ENCODE peak calls at places on chromosome X, in ten cellular contexts. B, T, I, A, G, M, Y, P, H and S are unnamed samples.

GRCh38 chrX:7346021-7346420 is 198.1 kb upstream of the PUDP start:
- DNase-seq in T (no peak), M (no peak), B (no peak), H (peak), I (no peak), Y (no peak), P (no peak), A (no peak), G (no peak), S (peak)

GRCh38 chrX:112233164-112233563 is 150.6 kb upstream of the TRPC5 start:
- DNase-seq in Y (no peak), P (no peak), G (no peak), T (no peak), A (no peak), B (no peak), M (no peak), I (no peak), H (no peak), S (no peak)

GRCh38 chrX:8191022-8191421 is 20.0 kb upstream of the VCX2 start:
- DNase-seq in B (no peak), P (no peak), T (no peak), Y (no peak), I (no peak), H (no peak), M (no peak), A (no peak), G (no peak), S (no peak)

GRCh38 chrX:14028473-14028872 is 1.2 kb downstream of the GEMIN8 start:
- DNase-seq in Y (no peak), H (peak), B (no peak), T (no peak), P (no peak), G (no peak), A (no peak), I (no peak), M (no peak), S (no peak)

GRCh38 chrX:39195156-39195555 is 393.9 kb downstream of the MID1IP1 start:
- DNase-seq in H (no peak), B (no peak), Y (peak), G (no peak), I (no peak), T (no peak), M (no peak), A (no peak), P (no peak), S (no peak)

GRCh38 chrX:103215768-103216085 is 819 bp downstream of the BEX4 start:
- DNase-seq in P (no peak), Y (peak), A (no peak), H (peak), I (no peak), T (no peak), B (no peak), G (no peak), M (peak), S (no peak)

GRCh38 chrX:64975491-64975890 is 759 bp downstream of the ZC4H2 start:
- DNase-seq in H (peak), B (no peak), I (peak), P (no peak), A (no peak), M (peak), T (peak), Y (no peak), G (peak), S (no peak)

GRCh38 chrX:53065066-53065465 is 16.5 kb downstream of the GPR173 start:
- DNase-seq in B (no peak), M (no peak), Y (no peak), A (no peak), H (no peak), P (no peak), T (no peak), G (no peak), I (no peak), S (no peak)

GRCh38 chrX:17033225-17033624 is 86.8 kb downstream of the REPS2 start:
- DNase-seq in P (no peak), I (no peak), B (no peak), G (no peak), H (no peak), A (no peak), T (no peak), Y (no peak), M (no peak), S (no peak)

GRCh38 chrX:51860679-51861078 is 32.7 kb upstream of the MAGED1 start:
- DNase-seq in B (no peak), I (no peak), P (peak), A (no peak), G (no peak), M (peak), H (peak), T (no peak), Y (peak), S (no peak)

GRCh38 chrX:8433296-8434094 is 31.1 kb upstream of the VCX3B start:
- DNase-seq in P (no peak), I (no peak), A (no peak), Y (no peak), G (no peak), M (no peak), B (no peak), T (no peak), H (peak), S (no peak)

GRCh38 chrX:37926700-37927099 is 79.3 kb upstream of the DYNLT3 start:
- DNase-seq in I (no peak), Y (peak), T (no peak), B (no peak), H (peak), A (peak), M (no peak), P (peak), G (no peak), S (no peak)

GRCh38 chrX:154549766-154550165 is 2.3 kb downstream of the IKBKG start:
- DNase-seq in H (peak), P (no peak), B (no peak), G (no peak), M (no peak), A (no peak), Y (no peak), I (no peak), T (no peak), S (peak)

GRCh38 chrX:69237228-69237627 is 72.0 kb upstream of the PJA1 start:
- DNase-seq in G (no peak), A (no peak), T (no peak), I (no peak), B (no peak), P (no peak), Y (peak), M (no peak), H (no peak), S (peak)

GRCh38 chrX:1448793-1449580 is 3.7 kb downstream of the ASMTL start:
- DNase-seq in B (no peak), M (no peak), A (no peak), H (no peak), G (peak), Y (no peak), I (no peak), P (no peak), T (peak), S (peak)

GRCh38 chrX:118496763-118497079 is 1.1 kb downstream of the DOCK11 start:
- DNase-seq in G (no peak), H (peak), M (no peak), A (no peak), I (no peak), B (no peak), T (no peak), P (no peak), Y (no peak), S (no peak)

GRCh38 chrX:143854006-143854405 is 29.9 kb upstream of the UBE2NL start:
- DNase-seq in T (no peak), G (no peak), A (peak), P (no peak), Y (no peak), H (peak), M (no peak), B (no peak), I (no peak), S (no peak)

GRCh38 chrX:130079824-130080406 is 30.4 kb downstream of the ELF4 start:
- DNase-seq in Y (peak), M (peak), B (peak), T (peak), P (no peak), A (peak), G (no peak), H (peak), I (peak), S (peak)